ENCODE peak calls at places on chromosomes 12 and 14, in four cellular contexts. V, R, F and S are unnamed samples.

GRCh38 chr12:1922985-1923384 is 4.5 kb upstream of the CACNA2D4 start:
- DNase-seq in V (no peak), R (no peak), F (no peak), S (no peak)

GRCh38 chr14:79161576-79161975 is 991.4 kb downstream of the NRXN3 start:
- DNase-seq in V (peak), R (no peak), F (no peak), S (no peak)

GRCh38 chr12:68622250-68622649 is 11.6 kb downstream of the RAP1B start:
- DNase-seq in V (no peak), R (no peak), F (no peak), S (no peak)

GRCh38 chr12:107320031-107320928 is 226.9 kb upstream of the CRY1 start:
- DNase-seq in V (no peak), R (no peak), F (peak), S (peak)

GRCh38 chr14:55671641-55672040 is 91.6 kb downstream of the KTN1 start:
- DNase-seq in V (no peak), R (no peak), F (no peak), S (no peak)

GRCh38 chr12:85325452-85325851 is 45.4 kb downstream of the ALX1 start:
- DNase-seq in V (no peak), R (no peak), F (no peak), S (no peak)

GRCh38 chr12:84911331-84912190 is 1.0 kb downstream of the SLC6A15 start:
- DNase-seq in V (peak), R (peak), F (peak), S (peak)

GRCh38 chr12:42326466-42327226 is 679 bp downstream of the PPHLN1 start:
- DNase-seq in V (no peak), R (peak), F (peak), S (peak)

GRCh38 chr12:64752833-64753238 is 6.4 kb downstream of the GNS start:
- DNase-seq in V (no peak), R (no peak), F (no peak), S (no peak)

GRCh38 chr12:79424109-79424721 is 266.5 kb downstream of the PAWR start:
- DNase-seq in V (no peak), R (no peak), F (peak), S (no peak)

GRCh38 chr12:41213107-41213506 is 25.0 kb downstream of the PDZRN4 start:
- DNase-seq in V (no peak), R (no peak), F (no peak), S (no peak)

GRCh38 chr14:102591372-102591943 is 991 bp upstream of the RCOR1 start:
- DNase-seq in V (peak), R (no peak), F (peak), S (peak)

GRCh38 chr14:96363751-96364336 is 518 bp downstream of the GSKIP start:
- DNase-seq in V (no peak), R (peak), F (peak), S (peak)

GRCh38 chr14:101534198-101534597 is 27.1 kb upstream of the DIO3 start:
- DNase-seq in V (no peak), R (no peak), F (no peak), S (no peak)

GRCh38 chr12:14802961-14803829 is at the start of the genes C12orf60 and WBP11:
- DNase-seq in V (peak), R (peak), F (peak), S (peak)

GRCh38 chr14:26323781-26324363 is 274.0 kb downstream of the NOVA1 start:
- DNase-seq in V (no peak), R (no peak), F (no peak), S (no peak)

GRCh38 chr12:85680881-85681280 is 155.3 kb downstream of the RASSF9 start:
- DNase-seq in V (no peak), R (no peak), F (no peak), S (no peak)

GRCh38 chr12:104751594-104751993 is 206.5 kb downstream of the SLC41A2 start:
- DNase-seq in V (no peak), R (peak), F (no peak), S (no peak)

GRCh38 chr12:42486407-42486806 is 103.1 kb downstream of the PRICKLE1 start:
- DNase-seq in V (no peak), R (no peak), F (no peak), S (no peak)

GRCh38 chr12:122190842-122191668 is 8.1 kb downstream of the LRRC43 start:
- DNase-seq in V (peak), R (peak), F (peak), S (peak)

GRCh38 chr14:86625637-86626036 is 1095.7 kb downstream of the FLRT2 start:
- DNase-seq in V (no peak), R (no peak), F (no peak), S (no peak)

GRCh38 chr14:100838493-100839440 is 12.8 kb downstream of the MEG3 start:
- DNase-seq in V (no peak), R (no peak), F (no peak), S (no peak)

GRCh38 chr12:48572326-48572725 is 2.5 kb upstream of the LALBA start:
- DNase-seq in V (no peak), R (no peak), F (no peak), S (no peak)

GRCh38 chr12:18462437-18462836 is 201.1 kb downstream of the PIK3C2G start:
- DNase-seq in V (no peak), R (no peak), F (no peak), S (no peak)

GRCh38 chr14:93975791-93976476 is 436 bp downstream of the ASB2 start:
- DNase-seq in V (no peak), R (peak), F (no peak), S (no peak)

GRCh38 chr12:12976366-12976765 is 23.7 kb downstream of the HEBP1 start:
- DNase-seq in V (no peak), R (no peak), F (no peak), S (no peak)

GRCh38 chr12:115956236-115956635 is 321.3 kb downstream of the MED13L start:
- DNase-seq in V (no peak), R (no peak), F (no peak), S (no peak)

GRCh38 chr12:26204612-26205289 is 9.4 kb downstream of the SSPN start:
- DNase-seq in V (no peak), R (no peak), F (no peak), S (no peak)

GRCh38 chr12:28759334-28759733 is 389.7 kb upstream of the FAR2 start:
- DNase-seq in V (no peak), R (no peak), F (peak), S (no peak)

GRCh38 chr12:97167598-97167997 is 260.5 kb downstream of the NEDD1 start:
- DNase-seq in V (no peak), R (no peak), F (no peak), S (no peak)

GRCh38 chr12:65836419-65837197 is 12.3 kb downstream of the HMGA2 start:
- DNase-seq in V (no peak), R (no peak), F (no peak), S (no peak)

GRCh38 chr14:72801841-72802587 is 91.9 kb downstream of the DPF3 start:
- DNase-seq in V (no peak), R (no peak), F (no peak), S (no peak)

GRCh38 chr12:110726708-110727369 is 15.9 kb downstream of the PPP1CC start:
- DNase-seq in V (no peak), R (no peak), F (no peak), S (no peak)

GRCh38 chr12:114004402-114004801 is 38.3 kb upstream of the RBM19 start:
- DNase-seq in V (no peak), R (no peak), F (no peak), S (no peak)